ENCODE peak calls at places on chromosomes 2 and 18, in four cellular contexts. P is mammary epithelial cell, C is cardiac muscle cell, I is body of pancreas. L is an unnamed sample.

GRCh38 chr2:240638517-240639160 is 13.4 kb downstream of the GPR35 start:
- DNase-seq in P (no peak), C (peak; percentile 5), I (peak; percentile 27), L (peak; percentile 72)

GRCh38 chr2:29848566-29849310 is 72.6 kb downstream of the ALK start:
- DNase-seq in P (no peak), C (no peak), I (no peak), L (no peak)

GRCh38 chr2:69741281-69742169 is at the start of gene ANXA4:
- DNase-seq in P (peak; percentile 87), C (peak; percentile 78), I (peak; percentile 91), L (peak; percentile 91)

GRCh38 chr2:98457045-98457696 is 12.5 kb downstream of the INPP4A start:
- DNase-seq in P (peak; percentile 76), C (peak; percentile 52), I (no peak), L (no peak)

GRCh38 chr2:175234650-175235049 is 53.1 kb upstream of the ATP5MC3 start:
- DNase-seq in P (no peak), C (no peak), I (no peak), L (no peak)

GRCh38 chr2:195967336-195967735 is 101.3 kb downstream of the DNAH7 start:
- DNase-seq in P (peak; percentile 7), C (peak; percentile 38), I (no peak), L (no peak)

GRCh38 chr18:13376841-13377351 is 158.3 kb downstream of the LDLRAD4 start:
- DNase-seq in P (no peak), C (no peak), I (no peak), L (no peak)

GRCh38 chr2:168671932-168672331 is 130.5 kb upstream of the NOSTRIN start:
- DNase-seq in P (peak; percentile 68), C (no peak), I (no peak), L (no peak)

GRCh38 chr18:68555935-68556334 is 159.0 kb downstream of the TMX3 start:
- DNase-seq in P (peak; percentile 86), C (no peak), I (no peak), L (no peak)

DNA sequence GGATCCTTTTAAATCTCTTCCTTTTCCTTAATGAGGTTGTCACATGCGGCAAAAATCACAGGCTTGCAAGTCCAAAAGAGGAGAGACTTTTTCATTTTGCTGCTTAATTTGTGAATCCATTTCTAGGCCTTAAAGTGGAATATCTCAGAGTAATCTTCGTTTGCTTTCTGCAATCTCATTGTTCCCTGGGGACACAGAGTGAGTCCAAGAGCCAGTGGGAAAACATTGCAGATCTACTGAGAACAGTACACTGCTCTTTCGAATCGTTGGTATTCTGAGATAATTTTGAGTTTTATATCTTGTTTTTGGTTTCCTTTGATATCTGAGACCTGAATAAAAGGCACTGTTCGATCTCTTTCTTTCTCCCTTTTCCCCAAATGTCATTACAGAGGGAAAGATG is 418.0 kb upstream of the ZEB2 start:
- DNase-seq in P (no peak), C (peak; percentile 71), I (peak; percentile 8), L (no peak)
- H3K4me3 ChIP-seq in P (no peak overlapping the region), C (no peak overlapping the region), I (no peak overlapping the region), L (no peak overlapping the region)

GRCh38 chr2:179550849-179551248 is 286.2 kb upstream of the SESTD1 start:
- DNase-seq in P (no peak), C (no peak), I (no peak), L (no peak)
- H3K27ac ChIP-seq in P (no peak overlapping the region), C (no peak overlapping the region), I (no peak overlapping the region), L (no peak overlapping the region)

GRCh38 chr2:136204959-136205358 is 87.0 kb upstream of the CXCR4 start:
- DNase-seq in P (no peak), C (no peak), I (no peak), L (no peak)
- H3K9me3 ChIP-seq in P (no peaks in the 10 kb centered on the region), C (no peaks in the 10 kb centered on the region), I (no peaks in the 10 kb centered on the region), L (peaks cover 1% of the 10 kb centered on the region)

DNA sequence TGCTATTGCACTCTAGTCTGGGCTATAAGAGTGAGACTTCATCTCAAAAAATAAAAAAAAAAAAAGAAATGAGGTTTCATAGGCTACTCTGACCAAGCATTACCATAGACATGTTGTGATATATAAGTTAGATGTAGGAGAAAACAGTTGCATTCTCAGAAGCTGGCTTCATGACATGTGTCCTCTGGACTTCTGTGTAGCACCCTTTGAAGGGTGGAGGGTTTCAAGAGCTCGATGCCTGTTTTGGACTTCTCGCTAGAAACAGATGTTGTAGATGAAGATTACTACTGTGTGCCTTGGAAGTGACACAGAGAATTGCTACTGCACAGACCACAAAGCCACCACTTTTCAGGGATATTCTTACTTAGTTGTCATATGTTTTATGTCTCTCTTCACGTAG is 91.0 kb downstream of the TMEM247 start:
- DNase-seq in P (no peak), C (no peak), I (no peak), L (no peak)
- H3K4me3 ChIP-seq in P (no peak overlapping the region), C (no peak overlapping the region), I (no peak overlapping the region), L (no peak overlapping the region)

GRCh38 chr2:38613126-38613848 is 10.6 kb upstream of the HNRNPLL start:
- DNase-seq in P (no peak), C (no peak), I (peak; percentile 29), L (no peak)

GRCh38 chr2:38610851-38611801 is 8.4 kb upstream of the HNRNPLL start:
- DNase-seq in P (peak; percentile 78), C (no peak), I (no peak), L (no peak)

GRCh38 chr2:38619458-38620164 is 16.9 kb upstream of the HNRNPLL start:
- DNase-seq in P (peak; percentile 35), C (peak; percentile 25), I (peak; percentile 20), L (no peak)

GRCh38 chr2:38615237-38615636 is 12.5 kb upstream of the HNRNPLL start:
- DNase-seq in P (peak; percentile 41), C (peak; percentile 58), I (no peak), L (no peak)

DNA sequence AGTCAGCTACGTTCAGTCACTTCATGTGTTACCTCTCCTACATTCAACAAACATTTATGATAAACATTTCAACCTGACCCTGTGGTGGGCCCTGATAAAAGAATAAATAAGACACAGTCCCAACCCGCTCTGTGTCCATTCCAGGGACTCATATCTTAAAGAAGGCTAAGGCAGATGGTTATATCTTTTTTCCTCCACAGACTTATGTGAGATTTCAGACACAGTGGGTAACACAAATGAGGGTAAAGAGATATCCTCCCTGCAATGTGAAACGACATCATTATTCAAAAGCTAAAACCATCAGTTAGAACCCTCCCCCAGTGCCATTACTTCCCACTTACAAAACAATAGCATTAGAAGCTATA is 11.1 kb upstream of the HNRNPLL start:
- DNase-seq in P (no peak), C (no peak), I (no peak), L (no peak)
- H3K27ac ChIP-seq in P (no peak overlapping the region), C (no peak overlapping the region), I (no peak overlapping the region), L (no peak overlapping the region)

GRCh38 chr18:54555996-54556395 is 35.0 kb upstream of the DYNAP start:
- DNase-seq in P (no peak), C (no peak), I (no peak), L (no peak)

GRCh38 chr18:54551590-54551989 is 39.5 kb upstream of the DYNAP start:
- DNase-seq in P (no peak), C (no peak), I (no peak), L (no peak)
- H3K9me3 ChIP-seq in P (no peaks in the 10 kb centered on the region), C (no peaks in the 10 kb centered on the region), I (no peaks in the 10 kb centered on the region), L (no peaks in the 10 kb centered on the region)

GRCh38 chr18:54825626-54826344 is 2.5 kb upstream of the RAB27B start:
- DNase-seq in P (no peak), C (no peak), I (no peak), L (no peak)

GRCh38 chr18:54830260-54830659 is 2.0 kb downstream of the RAB27B start:
- DNase-seq in P (peak; percentile 78), C (no peak), I (no peak), L (no peak)

GRCh38 chr18:54829856-54830255 is 1.6 kb downstream of the RAB27B start:
- DNase-seq in P (peak; percentile 71), C (no peak), I (no peak), L (no peak)

GRCh38 chr18:54828290-54828871 is at the start of gene RAB27B:
- DNase-seq in P (peak; percentile 96), C (peak; percentile 80), I (peak; percentile 88), L (peak; percentile 61)

GRCh38 chr18:54828986-54829385 is 709 bp downstream of the RAB27B start:
- DNase-seq in P (no peak), C (no peak), I (no peak), L (no peak)
- H3K4me3 ChIP-seq in P (peak overlapping the region; percentile 85), C (peak overlapping the region; percentile 51), I (peak overlapping the region; percentile 30), L (no peak overlapping the region)

GRCh38 chr2:36403675-36404230 is 48.2 kb downstream of the CRIM1 start:
- DNase-seq in P (peak; percentile 92), C (no peak), I (no peak), L (no peak)
- H3K27ac ChIP-seq in P (peak overlapping the region; percentile 99), C (no peak overlapping the region), I (no peak overlapping the region), L (no peak overlapping the region)